ENCODE peak calls at places on chromosomes 11 and 22, in five cellular contexts. Z, G, N, L and B are unnamed samples.

GRCh38 chr11:96341237-96342130 is 1.5 kb downstream of the MAML2 start:
- DNase-seq in G (peak), Z (no peak), N (peak), L (peak), B (peak)

GRCh38 chr11:19380375-19380774 is 139.6 kb upstream of the E2F8 start:
- DNase-seq in G (no peak), L (no peak), N (no peak), Z (peak), B (no peak)

GRCh38 chr11:116504541-116505149 is 268.1 kb downstream of the BUD13 start:
- DNase-seq in Z (no peak), L (no peak), G (no peak), N (no peak), B (no peak)

GRCh38 chr22:49575703-49576081 is 252.0 kb downstream of the BRD1 start:
- DNase-seq in Z (no peak), L (no peak), N (no peak), G (no peak), B (no peak)

GRCh38 chr11:32331098-32331497 is 104.2 kb downstream of the WT1 start:
- DNase-seq in N (no peak), G (no peak), Z (no peak), L (no peak), B (no peak)

GRCh38 chr11:47886096-47886495 is 37.9 kb upstream of the NUP160 start:
- DNase-seq in N (no peak), L (no peak), Z (peak), G (no peak), B (no peak)

GRCh38 chr11:46291441-46292143 is 14.1 kb downstream of the CREB3L1 start:
- DNase-seq in N (no peak), Z (peak), G (no peak), L (no peak), B (no peak)

GRCh38 chr11:115179647-115180046 is 324.6 kb downstream of the CADM1 start:
- DNase-seq in G (no peak), N (no peak), Z (no peak), L (no peak), B (no peak)

GRCh38 chr11:69598147-69598546 is 42.8 kb upstream of the CCND1 start:
- DNase-seq in L (no peak), N (no peak), G (no peak), Z (no peak), B (no peak)

GRCh38 chr11:130817608-130817944 is 98.7 kb downstream of the SNX19 start:
- DNase-seq in L (no peak), Z (peak), N (no peak), G (no peak), B (no peak)